ENCODE peak calls at places on chromosome 19, in nine cellular contexts. S is osteoblast; T is activated CD4-positive, alpha-beta T cell treated with anti-CD3 and anti-CD28 coated beads, Interleukin-2, amount 50 U/mL, for 4 hours; N is SK-MEL-5; Z is GOT3; I is keratinocyte; F is foreskin fibroblast; C is right cardiac atrium; W is stimulated activated CD4-positive, alpha-beta T cell treated with anti-CD3 and anti-CD28 coated beads, TNF-alpha, amount 100 ng/mL, for 48 hours. B is an unnamed sample.

GRCh38 chr19:1758231-1758577 is 4.9 kb downstream of the ONECUT3 start:
- DNase-seq in C (no peak), I (no peak), Z (no peak), N (no peak), W (no peak), S (no peak), F (no peak), T (no peak), B (no peak)

GRCh38 chr19:45290381-45290931 is 32.2 kb downstream of the CKM start:
- DNase-seq in N (no peak), S (peak), Z (no peak), F (no peak), T (no peak), I (no peak), C (no peak), W (no peak), B (no peak)

GRCh38 chr19:56720281-56720680 is 48.7 kb upstream of the ZNF835 start:
- DNase-seq in T (no peak), C (peak), S (no peak), I (no peak), F (no peak), N (no peak), Z (no peak), W (no peak), B (no peak)

GRCh38 chr19:32324631-32325215 is 20.7 kb upstream of the ZNF507 start:
- DNase-seq in S (no peak), N (peak), C (no peak), F (peak), W (no peak), Z (no peak), T (no peak), I (no peak), B (no peak)

GRCh38 chr19:19386373-19386869 is 19.1 kb upstream of the GATAD2A start:
- DNase-seq in W (no peak), F (no peak), Z (no peak), S (no peak), T (no peak), C (no peak), I (no peak), N (no peak), B (no peak)

GRCh38 chr19:56155124-56155687 is 14.1 kb downstream of the ZNF444 start:
- DNase-seq in T (no peak), W (no peak), Z (no peak), C (no peak), N (peak), F (no peak), I (no peak), S (peak), B (no peak)

GRCh38 chr19:35449347-35450043 is 1.4 kb downstream of the FFAR2 start:
- DNase-seq in Z (no peak), I (no peak), F (no peak), T (no peak), W (no peak), N (peak), C (no peak), S (no peak), B (no peak)

GRCh38 chr19:10587022-10587838 is at the start of gene AP1M2:
- DNase-seq in I (no peak), F (no peak), Z (no peak), N (no peak), W (no peak), S (no peak), C (no peak), T (no peak), B (no peak)

GRCh38 chr19:43782689-43783231 is 2.0 kb upstream of the KCNN4 start:
- DNase-seq in I (peak), S (peak), C (no peak), W (no peak), Z (no peak), T (no peak), F (no peak), N (no peak), B (no peak)

GRCh38 chr19:29376855-29377354 is 148.9 kb upstream of the VSTM2B start:
- DNase-seq in F (no peak), Z (no peak), S (no peak), I (no peak), N (no peak), T (no peak), W (no peak), C (no peak), B (no peak)

GRCh38 chr19:47107953-47108746 is 5.4 kb downstream of the ZC3H4 start:
- DNase-seq in T (no peak), Z (no peak), F (peak), N (no peak), I (no peak), C (no peak), S (no peak), W (no peak), B (no peak)

GRCh38 chr19:1673645-1674292 is 21.4 kb upstream of the TCF3 start:
- DNase-seq in C (no peak), W (no peak), N (no peak), S (peak), T (no peak), I (no peak), Z (no peak), F (no peak), B (no peak)

GRCh38 chr19:7145494-7145893 is 76.0 kb downstream of the ZNF557 start:
- DNase-seq in T (no peak), Z (no peak), C (no peak), W (no peak), N (no peak), S (no peak), F (no peak), I (no peak), B (no peak)

GRCh38 chr19:13195678-13196077 is 45.5 kb downstream of the IER2 start:
- DNase-seq in C (no peak), T (peak), Z (no peak), I (no peak), W (peak), N (no peak), S (peak), F (no peak), B (no peak)

GRCh38 chr19:10074153-10074552 is 12.0 kb upstream of the SHFL start:
- DNase-seq in F (peak), N (peak), Z (no peak), T (peak), C (no peak), W (peak), S (peak), I (no peak), B (no peak)

GRCh38 chr19:15200575-15201364 is at the start of gene NOTCH3:
- DNase-seq in C (no peak), W (no peak), S (peak), F (peak), Z (no peak), I (no peak), T (no peak), N (no peak), B (no peak)

B was measured in SIG-M5.